ENCODE peak calls at places on chromosome 11, in nine cellular contexts. R is activated CD4-positive, CD25-positive, alpha-beta regulatory T cell; M is stimulated activated CD4-positive, alpha-beta T cell treated with anti-CD3 and anti-CD28 coated beads, Interleukin-1b, Interleukin-23, amount 100 ng/mL, for 24 hours; F is T-helper 1 cell; Z is fibroblast of the aortic adventitia; B is RWPE1; A is NCI-H460; J is stimulated activated effector memory CD8-positive, alpha-beta T cell treated with anti-CD3 and anti-CD28 coated beads, Interleukin-12 subunit alpha, Interleukin-12 subunit beta, amount 100 ng/mL, for 72 hours; O is lower leg skin. Y is an unnamed sample.

GRCh38 chr11:117300301-117300700 is 9.2 kb downstream of the BACE1-AS start:
- DNase-seq in A (no peak), B (no peak), R (no peak), J (no peak), O (no peak), M (no peak), Z (peak; percentile 23), F (no peak), Y (no peak)

GRCh38 chr11:9855579-9856260 is 191.8 kb downstream of the SWAP70 start:
- DNase-seq in Z (no peak), J (no peak), B (no peak), M (no peak), A (no peak), F (no peak), R (no peak), O (no peak), Y (no peak)

GRCh38 chr11:44860967-44861828 is 89.5 kb downstream of the TP53I11 start:
- DNase-seq in F (no peak), Z (no peak), J (no peak), M (no peak), B (no peak), R (no peak), O (no peak), A (no peak), Y (no peak)

GRCh38 chr11:47858169-47858543 is 10.0 kb upstream of the NUP160 start:
- DNase-seq in M (no peak), A (peak; percentile 90), R (no peak), F (no peak), O (peak; percentile 27), B (peak; percentile 48), J (no peak), Z (peak; percentile 95), Y (no peak)

GRCh38 chr11:66267379-66268209 is 845 bp upstream of the RAB1B start:
- DNase-seq in A (peak; percentile 53), M (peak; percentile 73), Z (peak; percentile 80), O (peak; percentile 85), B (peak; percentile 88), R (peak; percentile 75), F (peak; percentile 83), J (peak; percentile 91), Y (peak; percentile 83)

GRCh38 chr11:16086229-16086628 is 270.1 kb downstream of the SOX6 start:
- DNase-seq in M (no peak), B (no peak), F (no peak), O (no peak), J (no peak), Z (no peak), R (no peak), A (no peak), Y (no peak)

GRCh38 chr11:88016392-88017020 is 158.7 kb downstream of the RAB38 start:
- DNase-seq in M (peak; percentile 33), J (peak; percentile 67), R (peak; percentile 6), O (peak; percentile 84), A (peak; percentile 75), Z (peak; percentile 92), B (peak; percentile 36), F (peak; percentile 16), Y (peak; percentile 22)

GRCh38 chr11:124643605-124644425 is 21.2 kb downstream of the TBRG1 start:
- DNase-seq in J (no peak), O (no peak), A (no peak), M (no peak), Z (peak; percentile 99), B (no peak), R (no peak), F (no peak), Y (no peak)

GRCh38 chr11:130146797-130147196 is 12.8 kb upstream of the ST14 start:
- DNase-seq in B (no peak), J (no peak), A (no peak), R (no peak), O (peak; percentile 62), M (no peak), F (no peak), Z (no peak), Y (no peak)